ENCODE peak calls at places on chromosome 6, in four cellular contexts. R is HuH-7.5; A is naive thymus-derived CD8-positive, alpha-beta T cell; Q is HTR-8/SVneo. C is an unnamed sample.

GRCh38 chr6:130411481-130411880 is 45.7 kb downstream of the TMEM200A start:
- DNase-seq in R (no peak), A (no peak), Q (no peak), C (no peak)

GRCh38 chr6:93036835-93037234 is 382.5 kb downstream of the EPHA7 start:
- DNase-seq in R (no peak), A (no peak), Q (no peak), C (no peak)

GRCh38 chr6:43829470-43829869 is 59.5 kb downstream of the VEGFA start:
- DNase-seq in R (no peak), A (no peak), Q (no peak), C (no peak)

GRCh38 chr6:63904844-63905243 is 269.2 kb downstream of the PHF3 start:
- DNase-seq in R (no peak), A (no peak), Q (peak), C (no peak)

GRCh38 chr6:54026652-54027400 is 84.4 kb upstream of the MLIP start:
- DNase-seq in R (no peak), A (no peak), Q (no peak), C (no peak)

GRCh38 chr6:41488392-41489129 is 57.6 kb upstream of the FOXP4 start:
- DNase-seq in R (no peak), A (no peak), Q (peak), C (no peak)

GRCh38 chr6:116986819-116987218 is 109.8 kb downstream of the RFX6 start:
- DNase-seq in R (no peak), A (no peak), Q (no peak), C (no peak)

GRCh38 chr6:131103869-131104268 is 31.4 kb upstream of the AKAP7 start:
- DNase-seq in R (no peak), A (no peak), Q (no peak), C (no peak)

GRCh38 chr6:19312291-19312978 is 524.7 kb upstream of the ID4 start:
- DNase-seq in R (no peak), A (no peak), Q (no peak), C (no peak)

GRCh38 chr6:12233693-12234551 is 56.2 kb upstream of the EDN1 start:
- DNase-seq in R (no peak), A (peak), Q (peak), C (peak)

GRCh38 chr6:108942556-108943492 is 94.6 kb downstream of the ARMC2 start:
- DNase-seq in R (no peak), A (peak), Q (no peak), C (no peak)

GRCh38 chr6:157380458-157380778 is 572 bp upstream of the ZDHHC14 start:
- DNase-seq in R (no peak), A (no peak), Q (no peak), C (no peak)

GRCh38 chr6:163756079-163756478 is 341.6 kb downstream of the QKI start:
- DNase-seq in R (no peak), A (no peak), Q (no peak), C (no peak)

GRCh38 chr6:11675610-11676009 is 103.0 kb downstream of the ADTRP start:
- DNase-seq in R (no peak), A (no peak), Q (no peak), C (no peak)

GRCh38 chr6:137731960-137732616 is 135.0 kb upstream of the TNFAIP3 start:
- DNase-seq in R (no peak), A (no peak), Q (peak), C (no peak)

GRCh38 chr6:24356310-24357035 is 1.4 kb downstream of the DCDC2 start:
- DNase-seq in R (no peak), A (no peak), Q (no peak), C (no peak)

GRCh38 chr6:137811121-137811911 is 55.7 kb upstream of the TNFAIP3 start:
- DNase-seq in R (peak), A (peak), Q (peak), C (peak)

GRCh38 chr6:155959898-155960297 is 504.3 kb upstream of the NOX3 start:
- DNase-seq in R (no peak), A (no peak), Q (no peak), C (no peak)

GRCh38 chr6:45433533-45434400 is 56.0 kb upstream of the SUPT3H start:
- DNase-seq in R (no peak), A (no peak), Q (no peak), C (no peak)

GRCh38 chr6:148973809-148974208 is 227.0 kb downstream of the UST start:
- DNase-seq in R (no peak), A (no peak), Q (peak), C (peak)

GRCh38 chr6:108565893-108566292 is 5.2 kb downstream of the FOXO3 start:
- DNase-seq in R (peak), A (no peak), Q (no peak), C (no peak)

GRCh38 chr6:37990762-37991525 is 171.4 kb downstream of the ZFAND3 start:
- DNase-seq in R (no peak), A (no peak), Q (peak), C (peak)

GRCh38 chr6:110399219-110400071 is 15.9 kb downstream of the DDO start:
- DNase-seq in R (no peak), A (no peak), Q (no peak), C (no peak)

GRCh38 chr6:89805814-89806371 is 13.7 kb downstream of the MDN1 start:
- DNase-seq in R (no peak), A (no peak), Q (no peak), C (no peak)

GRCh38 chr6:8481727-8482126 is 46.4 kb upstream of the SLC35B3 start:
- DNase-seq in R (no peak), A (no peak), Q (no peak), C (no peak)

GRCh38 chr6:30154709-30155521 is 6.1 kb downstream of the TRIM10 start:
- DNase-seq in R (no peak), A (no peak), Q (peak), C (peak)

GRCh38 chr6:1527098-1527497 is 82.6 kb upstream of the FOXC1 start:
- DNase-seq in R (no peak), A (no peak), Q (peak), C (peak)

GRCh38 chr6:82246802-82247633 is 526 bp downstream of the IBTK start:
- DNase-seq in R (peak), A (peak), Q (peak), C (peak)

GRCh38 chr6:53831956-53832660 is 37.3 kb downstream of the LRRC1 start:
- DNase-seq in R (no peak), A (no peak), Q (peak), C (no peak)

GRCh38 chr6:87222676-87223075 is 67.3 kb downstream of the ZNF292 start:
- DNase-seq in R (no peak), A (no peak), Q (no peak), C (no peak)

GRCh38 chr6:9398794-9399373 is 963.5 kb upstream of the SLC35B3 start:
- DNase-seq in R (no peak), A (no peak), Q (no peak), C (no peak)

C was measured in COLO829.